ENCODE peak calls at places on chromosomes 11 and 22, in eight cellular contexts. F, A, O, U, K, T, D and Z are unnamed samples.

GRCh38 chr11:1832989-1833365 is 1.8 kb upstream of the SYT8 start:
- DNase-seq in F (no peak), A (no peak), O (no peak), U (no peak), K (peak; percentile 61), T (no peak), D (no peak), Z (peak; percentile 11)

GRCh38 chr11:103525069-103525468 is 415.8 kb downstream of the DYNC2H1 start:
- DNase-seq in F (no peak), A (peak; percentile 69), O (no peak), U (no peak), K (no peak), T (no peak), D (no peak), Z (no peak)

GRCh38 chr11:64357904-64358535 is 942 bp upstream of the RPS6KA4 start:
- DNase-seq in F (no peak), A (peak; percentile 76), O (no peak), U (no peak), K (no peak), T (no peak), D (peak; percentile 32), Z (no peak)

GRCh38 chr22:31575190-31575589 is 78.9 kb downstream of the SFI1 start:
- DNase-seq in F (no peak), A (no peak), O (no peak), U (no peak), K (no peak), T (no peak), D (no peak), Z (no peak)

GRCh38 chr11:69380921-69381581 is 87.1 kb downstream of the MYEOV start:
- DNase-seq in F (no peak), A (no peak), O (peak; percentile 14), U (peak; percentile 11), K (no peak), T (no peak), D (peak; percentile 4), Z (no peak)

GRCh38 chr11:116176484-116177005 is 596.2 kb downstream of the BUD13 start:
- DNase-seq in F (no peak), A (no peak), O (no peak), U (no peak), K (no peak), T (no peak), D (no peak), Z (no peak)

GRCh38 chr11:90449643-90450042 is 226.8 kb upstream of the CHORDC1 start:
- DNase-seq in F (no peak), A (no peak), O (no peak), U (no peak), K (no peak), T (no peak), D (no peak), Z (no peak)

GRCh38 chr22:38312261-38312800 is 4.9 kb downstream of the CSNK1E start:
- DNase-seq in F (no peak), A (peak; percentile 72), O (no peak), U (no peak), K (no peak), T (no peak), D (no peak), Z (no peak)

GRCh38 chr11:128552783-128553661 is 34.3 kb downstream of the ETS1 start:
- DNase-seq in F (no peak), A (peak; percentile 94), O (no peak), U (peak; percentile 25), K (no peak), T (no peak), D (peak; percentile 37), Z (no peak)

GRCh38 chr22:38316340-38317236 is 645 bp downstream of the CSNK1E start:
- DNase-seq in F (peak; percentile 73), A (peak; percentile 51), O (peak; percentile 61), U (peak; percentile 53), K (peak; percentile 60), T (no peak), D (peak; percentile 68), Z (no peak)

GRCh38 chr22:39683639-39684038 is 113.1 kb downstream of the CACNA1I start:
- DNase-seq in F (no peak), A (no peak), O (no peak), U (no peak), K (no peak), T (no peak), D (no peak), Z (no peak)

GRCh38 chr11:120400564-120401364 is 64.6 kb downstream of the ARHGEF12 start:
- DNase-seq in F (peak; percentile 25), A (peak; percentile 97), O (no peak), U (no peak), K (no peak), T (no peak), D (peak; percentile 23), Z (peak; percentile 64)

GRCh38 chr11:30046211-30046945 is 29.5 kb upstream of the KCNA4 start:
- DNase-seq in F (no peak), A (no peak), O (no peak), U (no peak), K (peak; percentile 85), T (no peak), D (no peak), Z (no peak)

GRCh38 chr11:125468025-125468424 is 28.0 kb downstream of the FEZ1 start:
- DNase-seq in F (no peak), A (no peak), O (no peak), U (no peak), K (no peak), T (no peak), D (no peak), Z (no peak)

GRCh38 chr11:73359341-73359740 is 16.9 kb upstream of the RELT start:
- DNase-seq in F (peak; percentile 76), A (peak; percentile 34), O (peak; percentile 64), U (no peak), K (no peak), T (peak; percentile 53), D (no peak), Z (no peak)

GRCh38 chr11:74417860-74418508 is 19.8 kb upstream of the PGM2L1 start:
- DNase-seq in F (no peak), A (no peak), O (no peak), U (no peak), K (no peak), T (no peak), D (no peak), Z (no peak)

GRCh38 chr11:26649884-26650283 is 72.0 kb downstream of the SLC5A12 start:
- DNase-seq in F (peak; percentile 14), A (peak; percentile 58), O (no peak), U (no peak), K (peak; percentile 86), T (no peak), D (peak; percentile 61), Z (no peak)

GRCh38 chr11:26137651-26138050 is 194.3 kb upstream of the ANO3 start:
- DNase-seq in F (no peak), A (peak; percentile 12), O (no peak), U (no peak), K (no peak), T (no peak), D (no peak), Z (no peak)

GRCh38 chr11:84673753-84674152 is 953.4 kb downstream of the DLG2 start:
- DNase-seq in F (no peak), A (no peak), O (no peak), U (no peak), K (peak; percentile 68), T (no peak), D (no peak), Z (no peak)

GRCh38 chr11:8720376-8720775 is 37.8 kb downstream of the RPL27A start:
- DNase-seq in F (no peak), A (no peak), O (no peak), U (no peak), K (no peak), T (no peak), D (no peak), Z (no peak)

GRCh38 chr11:73326929-73327811 is 19.1 kb downstream of the ARHGEF17 start:
- DNase-seq in F (no peak), A (peak; percentile 71), O (no peak), U (no peak), K (no peak), T (no peak), D (no peak), Z (no peak)

GRCh38 chr11:37089439-37089838 is 491.4 kb upstream of the RAG2 start:
- DNase-seq in F (no peak), A (no peak), O (no peak), U (no peak), K (no peak), T (no peak), D (no peak), Z (no peak)

GRCh38 chr11:96217206-96217605 is 125.8 kb downstream of the MAML2 start:
- DNase-seq in F (no peak), A (no peak), O (no peak), U (no peak), K (no peak), T (no peak), D (no peak), Z (no peak)
- H3K4me1 ChIP-seq in F (peaks cover 81% of the 10 kb centered on the region), A (peaks cover 29% of the 10 kb centered on the region), O (peaks cover 16% of the 10 kb centered on the region), U (peaks cover 2% of the 10 kb centered on the region), K (peaks cover 25% of the 10 kb centered on the region), T (peaks cover 98% of the 10 kb centered on the region), D (peaks cover 30% of the 10 kb centered on the region), Z (peaks cover 17% of the 10 kb centered on the region)

DNA sequence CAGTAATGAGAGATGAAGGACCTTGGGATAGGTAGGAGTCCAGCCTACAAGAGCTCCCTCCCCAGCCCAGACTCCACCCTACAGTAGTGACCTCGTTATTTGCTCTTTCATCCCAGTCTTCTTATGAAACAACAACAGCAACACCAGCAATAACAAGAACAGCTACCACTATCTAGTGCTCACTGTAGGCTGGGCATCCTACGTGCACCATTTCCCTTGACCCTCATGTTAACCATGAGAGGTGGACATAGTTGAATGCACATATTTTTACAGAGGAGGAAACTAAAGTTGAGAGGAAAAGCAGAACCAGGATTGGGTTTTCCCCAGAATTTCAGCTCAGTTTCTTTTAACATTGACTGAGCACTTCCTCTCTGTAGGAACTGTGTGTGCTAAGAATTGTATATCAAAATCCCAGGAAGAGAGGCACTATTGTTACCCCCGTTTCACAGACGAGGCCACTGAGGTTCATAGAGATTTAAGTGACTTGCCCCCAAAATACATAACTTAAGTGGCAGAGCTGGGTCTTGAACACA is 39.4 kb upstream of the TSPAN18 start:
- DNase-seq in F (no peak), A (no peak), O (no peak), U (no peak), K (no peak), T (no peak), D (no peak), Z (no peak)
- TF ChIP-seq CTCF in F (no peak), A (no peak), O (no peak), U (no peak), K (no peak), T (no peak), D (no peak), Z (no peak)

GRCh38 chr22:46054091-46054877 is 77.3 kb upstream of the WNT7B start:
- DNase-seq in F (peak; percentile 86), A (peak; percentile 39), O (peak; percentile 75), U (peak; percentile 58), K (no peak), T (no peak), D (peak; percentile 70), Z (no peak)
- H3K4me1 ChIP-seq in F (peaks cover 73% of the 10 kb centered on the region), A (peaks cover 80% of the 10 kb centered on the region), O (peaks cover 65% of the 10 kb centered on the region), U (peaks cover 9% of the 10 kb centered on the region), K (no peaks in the 10 kb centered on the region), T (peaks cover 82% of the 10 kb centered on the region), D (peaks cover 69% of the 10 kb centered on the region), Z (peaks cover 84% of the 10 kb centered on the region)

DNA sequence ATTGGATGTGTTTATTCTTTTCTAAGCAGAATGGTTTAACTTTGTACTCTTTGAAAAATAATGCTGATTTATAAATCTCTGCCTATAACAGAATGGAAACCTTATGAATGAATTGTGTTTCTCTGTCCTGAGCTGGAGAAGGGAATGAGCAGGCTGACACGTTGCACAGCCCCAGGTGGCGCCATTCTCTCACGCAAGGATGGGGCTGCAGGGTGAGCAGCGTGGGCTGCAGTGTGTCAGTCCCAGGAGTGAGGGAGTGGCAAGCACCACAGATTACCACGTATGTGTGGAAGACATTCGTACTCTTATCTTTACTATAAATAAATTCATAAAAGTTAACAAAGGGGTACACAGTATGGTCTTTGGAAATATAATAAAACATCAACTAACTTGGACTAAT is 33.4 kb downstream of the FDX1 start:
- DNase-seq in F (peak; percentile 14), A (no peak), O (peak; percentile 51), U (peak; percentile 43), K (peak; percentile 71), T (no peak), D (peak; percentile 46), Z (no peak)
- TF ChIP-seq CTCF in F (peak; percentile 37), A (peak; percentile 39), O (peak; percentile 46), U (no peak), K (peak; percentile 89), T (no peak), D (peak; percentile 51), Z (peak; percentile 21)